ENCODE peak calls at places on chromosomes 16 and 17, in four cellular contexts. One of them, this sample, is unnamed.

GRCh38 chr16:27377666-27378485 is 24.1 kb upstream of the IL21R start:
- DNase-seq in astrocyte of the cerebellum: no peak
- DNase-seq in GM20000: peak; percentile 50
- DNase-seq in GM12864: peak; percentile 82
- DNase-seq in this sample: no peak

GRCh38 chr17:79324219-79324618 is 249.6 kb downstream of the ENGASE start:
- DNase-seq in astrocyte of the cerebellum: no peak
- DNase-seq in GM20000: no peak
- DNase-seq in GM12864: no peak
- DNase-seq in this sample: no peak

GRCh38 chr16:65105173-65105572 is 16.7 kb downstream of the CDH11 start:
- DNase-seq in astrocyte of the cerebellum: no peak
- DNase-seq in GM20000: no peak
- DNase-seq in GM12864: no peak
- DNase-seq in this sample: no peak

GRCh38 chr16:10876799-10877341 is at the start of gene CIITA:
- DNase-seq in astrocyte of the cerebellum: peak; percentile 55
- DNase-seq in GM20000: peak; percentile 84
- DNase-seq in GM12864: peak; percentile 97
- DNase-seq in this sample: no peak

GRCh38 chr17:29568331-29569244 is at the start of gene TP53I13:
- DNase-seq in astrocyte of the cerebellum: no peak
- DNase-seq in GM20000: peak; percentile 96
- DNase-seq in GM12864: no peak
- DNase-seq in this sample: peak; percentile 73

GRCh38 chr17:14575349-14575966 is 274.6 kb downstream of the HS3ST3B1 start:
- DNase-seq in astrocyte of the cerebellum: no peak
- DNase-seq in GM20000: no peak
- DNase-seq in GM12864: no peak
- DNase-seq in this sample: no peak

GRCh38 chr17:45759761-45760160 is 24.4 kb upstream of the CRHR1 start:
- DNase-seq in astrocyte of the cerebellum: no peak
- DNase-seq in GM20000: no peak
- DNase-seq in GM12864: no peak
- DNase-seq in this sample: no peak

GRCh38 chr17:4506892-4507291 is 8.2 kb downstream of the SPNS2 start:
- DNase-seq in astrocyte of the cerebellum: no peak
- DNase-seq in GM20000: no peak
- DNase-seq in GM12864: no peak
- DNase-seq in this sample: no peak

GRCh38 chr17:17098426-17099035 is 56.3 kb downstream of the MPRIP start:
- DNase-seq in astrocyte of the cerebellum: no peak
- DNase-seq in GM20000: no peak
- DNase-seq in GM12864: no peak
- DNase-seq in this sample: peak; percentile 10

GRCh38 chr16:75810998-75811634 is 84.8 kb upstream of the CPHXL start:
- DNase-seq in astrocyte of the cerebellum: no peak
- DNase-seq in GM20000: no peak
- DNase-seq in GM12864: no peak
- DNase-seq in this sample: no peak

GRCh38 chr16:65376601-65377000 is 254.7 kb upstream of the CDH11 start:
- DNase-seq in astrocyte of the cerebellum: no peak
- DNase-seq in GM20000: no peak
- DNase-seq in GM12864: no peak
- DNase-seq in this sample: no peak

GRCh38 chr16:15765880-15766279 is 90.9 kb downstream of the MYH11 start:
- DNase-seq in astrocyte of the cerebellum: no peak
- DNase-seq in GM20000: peak; percentile 81
- DNase-seq in GM12864: peak; percentile 60
- DNase-seq in this sample: peak; percentile 20

GRCh38 chr17:45087496-45087975 is 26.4 kb downstream of the NMT1 start:
- DNase-seq in astrocyte of the cerebellum: peak; percentile 36
- DNase-seq in GM20000: no peak
- DNase-seq in GM12864: no peak
- DNase-seq in this sample: no peak

GRCh38 chr17:80913928-80914821 is 77.5 kb upstream of the CHMP6 start:
- DNase-seq in astrocyte of the cerebellum: no peak
- DNase-seq in GM20000: no peak
- DNase-seq in GM12864: no peak
- DNase-seq in this sample: no peak

GRCh38 chr16:35602116-35602515 is 2142.7 kb downstream of the TP53TG3F start:
- DNase-seq in astrocyte of the cerebellum: no peak
- DNase-seq in GM20000: no peak
- DNase-seq in GM12864: no peak
- DNase-seq in this sample: no peak

GRCh38 chr16:64417711-64418227 is 704.1 kb downstream of the CDH11 start:
- DNase-seq in astrocyte of the cerebellum: peak; percentile 85
- DNase-seq in GM20000: no peak
- DNase-seq in GM12864: no peak
- DNase-seq in this sample: no peak

GRCh38 chr17:68498479-68499326 is 13.5 kb upstream of the PRKAR1A start:
- DNase-seq in astrocyte of the cerebellum: no peak
- DNase-seq in GM20000: no peak
- DNase-seq in GM12864: no peak
- DNase-seq in this sample: no peak

GRCh38 chr16:84528317-84528716 is 23.9 kb upstream of the MEAK7 start:
- DNase-seq in astrocyte of the cerebellum: no peak
- DNase-seq in GM20000: no peak
- DNase-seq in GM12864: no peak
- DNase-seq in this sample: no peak

GRCh38 chr17:82106697-82107305 is 8.8 kb upstream of the FASN start:
- DNase-seq in astrocyte of the cerebellum: no peak
- DNase-seq in GM20000: peak; percentile 57
- DNase-seq in GM12864: no peak
- DNase-seq in this sample: no peak

GRCh38 chr17:65405563-65405962 is 155.9 kb downstream of the AXIN2 start:
- DNase-seq in astrocyte of the cerebellum: no peak
- DNase-seq in GM20000: no peak
- DNase-seq in GM12864: no peak
- DNase-seq in this sample: no peak

GRCh38 chr16:88553739-88554138 is 16.5 kb upstream of the ZC3H18 start:
- DNase-seq in astrocyte of the cerebellum: no peak
- DNase-seq in GM20000: no peak
- DNase-seq in GM12864: no peak
- DNase-seq in this sample: no peak

DNA sequence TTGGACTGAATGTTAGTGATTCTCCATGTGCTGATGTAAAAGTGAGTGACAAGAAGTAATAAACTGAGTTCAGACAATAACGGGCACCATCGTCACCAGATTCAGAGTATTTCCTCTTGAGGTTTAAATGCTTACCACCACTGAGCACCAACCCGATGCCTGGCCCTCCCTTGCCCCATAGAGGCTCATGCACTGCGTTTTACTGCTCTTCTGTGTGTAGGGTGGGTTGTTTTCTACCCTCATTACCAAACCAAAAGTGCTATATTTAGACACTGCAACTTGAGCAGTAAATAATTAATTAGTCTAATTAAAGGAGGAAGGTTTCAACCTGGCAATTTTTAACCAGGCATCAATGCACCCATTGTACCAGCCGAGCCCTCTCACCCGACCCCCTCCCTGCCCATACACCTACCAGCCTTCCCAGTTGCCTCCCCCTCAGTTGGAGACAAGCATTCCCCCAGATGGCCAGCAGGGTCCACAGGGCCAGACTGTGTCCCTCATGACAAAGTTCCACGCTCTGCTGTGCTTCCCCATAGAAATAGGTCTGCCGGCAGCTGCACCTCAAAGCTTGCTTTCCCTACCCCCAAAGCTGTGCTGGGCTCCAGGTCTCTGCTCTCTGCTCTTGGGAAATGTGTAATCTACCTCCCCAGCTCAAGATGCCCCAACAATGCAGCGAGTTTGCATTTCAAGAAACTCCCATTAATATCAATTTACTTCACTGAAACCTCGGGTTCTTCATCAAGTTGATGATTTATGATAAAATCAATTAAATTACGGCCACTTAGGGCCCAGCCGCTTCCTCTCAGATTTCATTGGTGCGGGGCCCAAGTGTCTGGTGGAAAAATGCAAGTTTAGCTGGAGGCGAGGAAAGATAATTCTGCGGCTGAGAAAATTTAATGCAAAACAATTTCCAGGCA is 16.0 kb downstream of the HOXB4 start:
- DNase-seq in astrocyte of the cerebellum: no peak
- DNase-seq in GM20000: peak; percentile 63
- DNase-seq in GM12864: no peak
- DNase-seq in this sample: no peak
- TF ChIP-seq CTCF in astrocyte of the cerebellum: peak; percentile 62
- TF ChIP-seq CTCF in GM20000: no peak
- TF ChIP-seq CTCF in GM12864: peak; percentile 20
- TF ChIP-seq CTCF in this sample: peak; percentile 47

GRCh38 chr17:34146440-34147043 is 108.5 kb upstream of the CCL2 start:
- DNase-seq in astrocyte of the cerebellum: no peak
- DNase-seq in GM20000: peak; percentile 71
- DNase-seq in GM12864: no peak
- DNase-seq in this sample: peak; percentile 31
- TF ChIP-seq CTCF in astrocyte of the cerebellum: peak; percentile 30
- TF ChIP-seq CTCF in GM20000: peak; percentile 54
- TF ChIP-seq CTCF in GM12864: peak; percentile 92
- TF ChIP-seq CTCF in this sample: peak; percentile 73

GRCh38 chr17:20216853-20217252 is 207.7 kb downstream of the SPECC1 start:
- DNase-seq in astrocyte of the cerebellum: no peak
- DNase-seq in GM20000: no peak
- DNase-seq in GM12864: no peak
- DNase-seq in this sample: no peak
- TF ChIP-seq CTCF in astrocyte of the cerebellum: no peak
- TF ChIP-seq CTCF in GM20000: no peak
- TF ChIP-seq CTCF in GM12864: no peak
- TF ChIP-seq CTCF in this sample: no peak

GRCh38 chr16:67926181-67926742 is 5.4 kb downstream of the CTRL start:
- DNase-seq in astrocyte of the cerebellum: no peak
- DNase-seq in GM20000: no peak
- DNase-seq in GM12864: no peak
- DNase-seq in this sample: no peak
- TF ChIP-seq CTCF in astrocyte of the cerebellum: peak; percentile 6
- TF ChIP-seq CTCF in GM20000: no peak
- TF ChIP-seq CTCF in GM12864: peak; percentile 10
- TF ChIP-seq CTCF in this sample: no peak

DNA sequence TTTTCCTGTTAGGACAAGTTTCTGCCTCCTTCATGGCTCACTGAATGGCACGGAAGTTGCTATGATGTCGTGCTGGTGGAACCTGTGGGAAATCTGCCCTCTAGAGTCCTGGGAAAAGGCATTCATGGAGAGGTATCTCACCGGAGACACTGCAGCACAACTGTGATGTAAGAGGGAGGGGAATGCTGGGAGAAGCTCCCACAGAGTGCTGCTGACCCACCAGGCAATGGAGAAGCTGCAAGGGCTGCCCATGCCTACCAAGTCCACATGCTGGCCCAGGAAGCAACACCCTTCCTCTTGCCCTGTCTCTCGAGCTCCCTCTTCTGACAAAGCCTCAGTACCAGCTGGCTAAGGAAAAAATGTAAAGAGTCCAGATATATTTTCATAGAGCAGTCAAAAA is 45.2 kb upstream of the SLC5A11 start:
- DNase-seq in astrocyte of the cerebellum: no peak
- DNase-seq in GM20000: no peak
- DNase-seq in GM12864: no peak
- DNase-seq in this sample: no peak
- TF ChIP-seq CTCF in astrocyte of the cerebellum: peak; percentile 28
- TF ChIP-seq CTCF in GM20000: no peak
- TF ChIP-seq CTCF in GM12864: peak; percentile 28
- TF ChIP-seq CTCF in this sample: no peak

DNA sequence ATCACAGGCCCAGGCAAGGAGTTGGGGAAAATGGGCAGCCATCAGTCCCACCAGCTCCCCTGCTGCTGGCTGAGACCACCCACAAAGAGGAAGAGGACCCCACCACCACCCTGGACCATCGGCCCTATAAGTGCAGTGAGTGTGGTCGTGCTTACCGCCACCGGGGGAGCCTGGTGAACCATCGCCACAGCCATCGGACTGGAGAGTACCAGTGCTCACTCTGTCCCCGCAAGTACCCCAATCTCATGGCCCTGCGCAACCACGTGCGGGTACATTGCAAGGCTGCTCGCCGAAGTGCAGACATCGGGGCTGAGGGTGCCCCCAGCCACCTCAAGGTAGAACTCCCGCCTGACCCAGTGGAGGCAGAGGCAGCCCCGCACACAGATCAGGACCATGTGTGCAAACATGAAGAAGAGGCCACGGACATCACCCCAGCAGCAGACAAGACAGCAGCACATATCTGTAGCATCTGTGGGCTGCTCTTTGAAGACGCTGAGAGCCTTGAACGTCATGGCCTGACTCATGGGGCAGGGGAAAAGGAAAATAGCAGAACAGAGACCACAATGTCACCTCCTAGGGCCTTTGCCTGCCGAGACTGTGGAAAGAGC is 3.5 kb downstream of the ZNF646 start:
- DNase-seq in astrocyte of the cerebellum: no peak
- DNase-seq in GM20000: no peak
- DNase-seq in GM12864: no peak
- DNase-seq in this sample: no peak
- TF ChIP-seq CTCF in astrocyte of the cerebellum: peak; percentile 3
- TF ChIP-seq CTCF in GM20000: no peak
- TF ChIP-seq CTCF in GM12864: no peak
- TF ChIP-seq CTCF in this sample: no peak

GRCh38 chr17:40966848-40967247 is at the start of gene KRT39:
- DNase-seq in astrocyte of the cerebellum: no peak
- DNase-seq in GM20000: no peak
- DNase-seq in GM12864: no peak
- DNase-seq in this sample: no peak

GRCh38 chr17:40962059-40962561 is 4.6 kb downstream of the KRT39 start:
- DNase-seq in astrocyte of the cerebellum: no peak
- DNase-seq in GM20000: no peak
- DNase-seq in GM12864: no peak
- DNase-seq in this sample: no peak

GRCh38 chr17:40961586-40961985 is 5.2 kb downstream of the KRT39 start:
- DNase-seq in astrocyte of the cerebellum: no peak
- DNase-seq in GM20000: no peak
- DNase-seq in GM12864: no peak
- DNase-seq in this sample: no peak

GRCh38 chr17:40960144-40960543 is 6.6 kb downstream of the KRT39 start:
- DNase-seq in astrocyte of the cerebellum: no peak
- DNase-seq in GM20000: no peak
- DNase-seq in GM12864: no peak
- DNase-seq in this sample: no peak

DNA sequence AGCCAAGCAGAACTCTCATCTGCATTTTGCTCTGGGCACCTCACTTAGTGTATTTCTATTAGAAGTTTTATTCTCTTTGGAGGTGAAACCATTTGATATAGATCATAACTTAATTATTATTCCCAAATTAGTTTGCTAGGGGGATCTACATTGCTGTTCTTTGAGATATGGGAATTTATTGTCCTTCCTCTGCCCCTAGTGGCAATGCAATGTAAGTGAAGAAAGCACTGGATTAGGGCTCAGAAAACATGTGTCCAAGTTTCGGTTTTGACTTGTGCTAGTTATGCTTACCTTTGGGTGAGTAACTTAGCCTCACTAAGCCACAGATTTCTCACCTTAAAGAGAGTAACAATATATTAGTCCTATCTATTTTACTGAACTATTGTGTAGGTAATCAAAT is 2.9 kb downstream of the KRT39 start:
- DNase-seq in astrocyte of the cerebellum: no peak
- DNase-seq in GM20000: peak; percentile 37
- DNase-seq in GM12864: peak; percentile 2
- DNase-seq in this sample: no peak
- TF ChIP-seq CTCF in astrocyte of the cerebellum: peak; percentile 69
- TF ChIP-seq CTCF in GM20000: peak; percentile 39
- TF ChIP-seq CTCF in GM12864: peak; percentile 64
- TF ChIP-seq CTCF in this sample: peak; percentile 65

This sample was measured in neural crest cell.